ENCODE peak calls at places on chromosomes 2 and 18, in five cellular contexts. U, Y, G, W and N are unnamed samples.

GRCh38 chr18:36850527-36851201 is 21.7 kb downstream of the KIAA1328 start:
- DNase-seq in U (peak; percentile 96), Y (peak; percentile 4), G (no peak), W (no peak), N (no peak)

GRCh38 chr2:43472527-43473194 is 123.2 kb downstream of the THADA start:
- DNase-seq in U (peak; percentile 61), Y (no peak), G (no peak), W (no peak), N (no peak)

GRCh38 chr18:56019156-56019555 is 431.2 kb upstream of the TCF4 start:
- DNase-seq in U (no peak), Y (no peak), G (no peak), W (no peak), N (no peak)

GRCh38 chr18:7317804-7318231 is 86.9 kb downstream of the LRRC30 start:
- DNase-seq in U (no peak), Y (no peak), G (no peak), W (no peak), N (no peak)

GRCh38 chr2:118014492-118014824 is 588 bp upstream of the CCDC93 start:
- DNase-seq in U (no peak), Y (no peak), G (no peak), W (no peak), N (no peak)

GRCh38 chr18:9103488-9103887 is 989 bp downstream of the NDUFV2 start:
- DNase-seq in U (peak; percentile 49), Y (no peak), G (no peak), W (peak; percentile 45), N (no peak)

GRCh38 chr2:183248866-183249567 is 124.8 kb downstream of the NUP35 start:
- DNase-seq in U (peak; percentile 23), Y (peak; percentile 24), G (no peak), W (no peak), N (peak; percentile 22)

GRCh38 chr2:105604938-105605337 is 139.8 kb upstream of the NCK2 start:
- DNase-seq in U (no peak), Y (no peak), G (no peak), W (no peak), N (no peak)

GRCh38 chr2:224126001-224126400 is 86.9 kb upstream of the SERPINE2 start:
- DNase-seq in U (no peak), Y (no peak), G (no peak), W (no peak), N (no peak)

GRCh38 chr2:42138163-42139016 is 30.8 kb upstream of the EML4 start:
- DNase-seq in U (peak; percentile 98), Y (no peak), G (no peak), W (no peak), N (peak; percentile 86)

GRCh38 chr18:26034850-26035497 is 55.4 kb downstream of the SS18 start:
- DNase-seq in U (no peak), Y (no peak), G (no peak), W (no peak), N (no peak)

GRCh38 chr18:35683021-35683420 is 101.5 kb downstream of the GALNT1 start:
- DNase-seq in U (peak; percentile 10), Y (no peak), G (no peak), W (no peak), N (no peak)

GRCh38 chr18:49666045-49666444 is 104.2 kb downstream of the LIPG start:
- DNase-seq in U (peak; percentile 48), Y (no peak), G (no peak), W (no peak), N (no peak)

GRCh38 chr18:23824235-23824634 is 135.0 kb downstream of the LAMA3 start:
- DNase-seq in U (peak; percentile 16), Y (no peak), G (no peak), W (no peak), N (no peak)

GRCh38 chr2:138087761-138088602 is 123.7 kb downstream of the HNMT start:
- DNase-seq in U (no peak), Y (no peak), G (no peak), W (no peak), N (no peak)

GRCh38 chr2:175439416-175439815 is 257.9 kb upstream of the ATP5MC3 start:
- DNase-seq in U (no peak), Y (no peak), G (no peak), W (no peak), N (no peak)

GRCh38 chr2:99421469-99421868 is 68.3 kb downstream of the REV1 start:
- DNase-seq in U (peak; percentile 62), Y (no peak), G (no peak), W (no peak), N (no peak)

GRCh38 chr2:20185176-20186022 is 39.5 kb downstream of the SDC1 start:
- DNase-seq in U (peak; percentile 69), Y (no peak), G (no peak), W (no peak), N (peak; percentile 92)

DNA sequence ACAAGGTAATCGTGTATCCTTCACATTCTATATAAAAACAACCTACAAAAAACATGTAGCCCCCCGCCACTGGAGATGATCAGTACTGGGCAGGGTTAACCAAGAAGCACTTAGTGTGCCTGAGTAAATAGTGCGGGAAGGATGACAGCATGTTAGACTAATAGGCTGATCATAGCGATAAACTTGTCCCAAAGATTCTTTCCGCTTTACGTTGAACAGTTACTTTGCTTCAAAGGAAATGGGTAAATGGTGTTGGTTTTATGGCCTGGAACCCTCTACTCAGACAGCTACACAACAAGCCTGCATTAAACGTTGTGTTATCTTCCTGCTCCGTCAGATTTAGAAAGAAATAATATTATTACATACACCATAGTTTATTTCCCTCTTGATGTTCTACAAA is 67.7 kb downstream of the CTAGE1 start:
- DNase-seq in U (no peak), Y (no peak), G (no peak), W (no peak), N (no peak)
- H3K4me1 ChIP-seq in U (peaks cover 22% of the 10 kb centered on the region), Y (peaks cover 25% of the 10 kb centered on the region), G (no peaks in the 10 kb centered on the region), W (peaks cover 23% of the 10 kb centered on the region), N (peaks cover 47% of the 10 kb centered on the region)

GRCh38 chr2:151851761-151852160 is 23.5 kb upstream of the ARL5A start:
- DNase-seq in U (no peak), Y (no peak), G (no peak), W (no peak), N (no peak)
- H3K4me1 ChIP-seq in U (no peaks in the 10 kb centered on the region), Y (no peaks in the 10 kb centered on the region), G (no peaks in the 10 kb centered on the region), W (no peaks in the 10 kb centered on the region), N (no peaks in the 10 kb centered on the region)

GRCh38 chr18:2983296-2983695 is 29.6 kb downstream of the LPIN2 start:
- DNase-seq in U (no peak), Y (no peak), G (no peak), W (no peak), N (no peak)
- H3K4me1 ChIP-seq in U (peaks cover 44% of the 10 kb centered on the region), Y (peaks cover 11% of the 10 kb centered on the region), G (peaks cover 8% of the 10 kb centered on the region), W (peaks cover 74% of the 10 kb centered on the region), N (peaks cover 66% of the 10 kb centered on the region)

GRCh38 chr2:216735086-216735485 is 39.7 kb upstream of the IGFBP5 start:
- DNase-seq in U (peak; percentile 66), Y (no peak), G (peak; percentile 45), W (no peak), N (no peak)
- H3K4me1 ChIP-seq in U (peaks cover 17% of the 10 kb centered on the region), Y (no peaks in the 10 kb centered on the region), G (peaks cover 3% of the 10 kb centered on the region), W (no peaks in the 10 kb centered on the region), N (no peaks in the 10 kb centered on the region)

GRCh38 chr2:159712929-159713575 is 746 bp downstream of the MARCHF7 start:
- DNase-seq in U (no peak), Y (no peak), G (no peak), W (peak; percentile 38), N (no peak)
- H3K4me1 ChIP-seq in U (peaks cover 8% of the 10 kb centered on the region), Y (peaks cover 8% of the 10 kb centered on the region), G (no peaks in the 10 kb centered on the region), W (peaks cover 60% of the 10 kb centered on the region), N (peaks cover 22% of the 10 kb centered on the region)